ENCODE peak calls at places on chromosomes 7 and 10, in ten cellular contexts. K, W, Z, T, X, F, R, M, D and S are unnamed samples.

GRCh38 chr10:5543628-5544027 is 18.9 kb downstream of the CALML3 start:
- DNase-seq in K (no peak), W (peak), Z (no peak), T (no peak), X (no peak), F (peak), R (no peak), M (peak), D (no peak), S (no peak)

GRCh38 chr10:28691187-28691694 is 13.9 kb downstream of the BAMBI start:
- DNase-seq in K (no peak), W (no peak), Z (no peak), T (no peak), X (no peak), F (no peak), R (no peak), M (no peak), D (no peak), S (no peak)

GRCh38 chr7:15462721-15463389 is 99.0 kb downstream of the AGMO start:
- DNase-seq in K (no peak), W (peak), Z (no peak), T (no peak), X (no peak), F (no peak), R (no peak), M (peak), D (no peak), S (no peak)

GRCh38 chr10:76328348-76328747 is 896.9 kb downstream of the LRMDA start:
- DNase-seq in K (no peak), W (no peak), Z (no peak), T (no peak), X (no peak), F (no peak), R (no peak), M (no peak), D (no peak), S (no peak)

GRCh38 chr7:112905950-112906349 is 115.8 kb upstream of the TMEM168 start:
- DNase-seq in K (no peak), W (no peak), Z (no peak), T (no peak), X (no peak), F (no peak), R (no peak), M (no peak), D (no peak), S (no peak)

GRCh38 chr7:50821457-50821977 is 38.8 kb upstream of the GRB10 start:
- DNase-seq in K (no peak), W (peak), Z (no peak), T (no peak), X (no peak), F (no peak), R (no peak), M (peak), D (peak), S (no peak)

GRCh38 chr10:4902571-4903011 is 60.6 kb upstream of the AKR1C1 start:
- DNase-seq in K (no peak), W (no peak), Z (no peak), T (no peak), X (peak), F (peak), R (no peak), M (peak), D (no peak), S (no peak)

GRCh38 chr10:128922172-128922571 is 544.9 kb upstream of the MGMT start:
- DNase-seq in K (no peak), W (no peak), Z (no peak), T (no peak), X (no peak), F (peak), R (no peak), M (no peak), D (no peak), S (no peak)

GRCh38 chr7:93044147-93044810 is 73.5 kb downstream of the SAMD9 start:
- DNase-seq in K (no peak), W (peak), Z (no peak), T (no peak), X (no peak), F (peak), R (no peak), M (peak), D (no peak), S (no peak)

GRCh38 chr7:43758861-43759683 is 592 bp downstream of the BLVRA start:
- DNase-seq in K (peak), W (peak), Z (peak), T (peak), X (peak), F (peak), R (no peak), M (peak), D (peak), S (no peak)

GRCh38 chr10:118308664-118309063 is 33.5 kb downstream of the FAM204A start:
- DNase-seq in K (no peak), W (no peak), Z (peak), T (no peak), X (no peak), F (no peak), R (no peak), M (no peak), D (no peak), S (no peak)

GRCh38 chr7:5666361-5666760 is 115.1 kb downstream of the RNF216 start:
- DNase-seq in K (no peak), W (no peak), Z (no peak), T (no peak), X (no peak), F (no peak), R (no peak), M (no peak), D (no peak), S (no peak)

GRCh38 chr10:49331431-49331830 is 32.5 kb downstream of the C10orf71 start:
- DNase-seq in K (no peak), W (no peak), Z (no peak), T (no peak), X (no peak), F (no peak), R (no peak), M (no peak), D (no peak), S (peak)

GRCh38 chr7:83410989-83411591 is 237.8 kb downstream of the SEMA3E start:
- DNase-seq in K (no peak), W (peak), Z (no peak), T (no peak), X (no peak), F (peak), R (peak), M (peak), D (no peak), S (no peak)